ENCODE peak calls at places on chromosome 20, in ten cellular contexts. Z is body of pancreas, G is suprapubic skin, S is HepG2, E is heart left ventricle, U is HCT116, J is IMR-90, D is breast epithelium, F is Peyer's patch, C is endothelial cell of umbilical vein. V is an unnamed sample.

GRCh38 chr20:47111576-47111975 is 216.9 kb downstream of the EYA2 start:
- DNase-seq in C (no peak), Z (no peak), G (no peak), F (no peak), E (no peak), D (no peak), S (no peak), U (no peak), J (peak), V (no peak)

GRCh38 chr20:11553603-11554002 is 364.1 kb upstream of the BTBD3 start:
- DNase-seq in G (no peak), J (peak), U (no peak), D (no peak), E (no peak), C (peak), S (peak), F (no peak), Z (no peak), V (peak)

GRCh38 chr20:15220009-15220656 is 882.7 kb upstream of the FLRT3 start:
- DNase-seq in E (no peak), F (no peak), D (no peak), J (no peak), Z (no peak), S (no peak), C (peak), U (no peak), G (no peak), V (no peak)

GRCh38 chr20:36916199-36916598 is 35.3 kb downstream of the SAMHD1 start:
- DNase-seq in E (no peak), G (no peak), F (no peak), S (no peak), Z (no peak), C (no peak), D (no peak), U (no peak), J (no peak), V (no peak)

GRCh38 chr20:61500791-61501321 is 248.8 kb downstream of the CDH4 start:
- DNase-seq in S (no peak), E (no peak), J (peak), U (no peak), C (no peak), G (no peak), Z (no peak), D (no peak), F (no peak), V (no peak)

GRCh38 chr20:37406010-37406998 is 60.4 kb downstream of the SRC start:
- DNase-seq in U (no peak), E (no peak), D (no peak), F (peak), J (peak), Z (peak), S (no peak), G (no peak), C (peak), V (peak)

GRCh38 chr20:31842471-31843157 is 2.8 kb downstream of the FOXS1 start:
- DNase-seq in C (peak), E (peak), U (no peak), G (no peak), Z (no peak), J (peak), S (no peak), D (no peak), F (no peak), V (no peak)

GRCh38 chr20:17969276-17969883 is 562 bp downstream of the MGME1 start:
- DNase-seq in D (peak), C (no peak), G (peak), S (peak), Z (peak), J (no peak), F (no peak), E (peak), U (no peak), V (peak)

GRCh38 chr20:16215056-16215455 is 358.2 kb downstream of the KIF16B start:
- DNase-seq in C (no peak), U (no peak), J (no peak), F (no peak), E (no peak), D (no peak), Z (no peak), S (no peak), G (no peak), V (no peak)

GRCh38 chr20:20089018-20089417 is 36.7 kb downstream of the CFAP61 start:
- DNase-seq in U (no peak), S (no peak), J (no peak), C (no peak), Z (no peak), G (no peak), F (no peak), D (no peak), E (peak), V (no peak)

GRCh38 chr20:16262594-16262993 is 310.7 kb downstream of the KIF16B start:
- DNase-seq in U (no peak), S (no peak), D (no peak), C (no peak), F (no peak), E (no peak), J (no peak), G (no peak), Z (peak), V (no peak)

GRCh38 chr20:9928955-9929354 is 90.1 kb upstream of the PAK5 start:
- DNase-seq in F (no peak), D (no peak), Z (no peak), C (no peak), S (no peak), J (no peak), E (no peak), U (no peak), G (no peak), V (no peak)

GRCh38 chr20:16179919-16180318 is 393.3 kb downstream of the KIF16B start:
- DNase-seq in C (no peak), E (no peak), U (no peak), J (no peak), S (no peak), D (no peak), G (no peak), F (no peak), Z (no peak), V (no peak)

GRCh38 chr20:60255426-60255825 is 297.2 kb downstream of the CDH26 start:
- DNase-seq in U (no peak), F (no peak), G (no peak), C (no peak), E (no peak), Z (no peak), D (no peak), S (no peak), J (no peak), V (no peak)

GRCh38 chr20:63587781-63588591 is 13.9 kb upstream of the HELZ2 start:
- DNase-seq in J (no peak), F (no peak), C (no peak), D (no peak), E (no peak), Z (no peak), G (no peak), U (no peak), S (no peak), V (no peak)
- TF ChIP-seq POLR2A in J (no peak), F (no peak), C (no peak), D (no peak), E (no peak), Z (no peak), G (no peak), U (no peak), S (no peak), V (no peak)

GRCh38 chr20:59007758-59008511 is 881 bp upstream of the CTSZ start:
- DNase-seq in J (no peak), D (no peak), E (peak), F (no peak), C (no peak), Z (peak), S (no peak), U (no peak), G (no peak), V (peak)
- TF ChIP-seq POLR2A in J (no peak), D (no peak), E (no peak), F (no peak), C (no peak), Z (no peak), S (no peak), U (no peak), G (no peak), V (no peak)

DNA sequence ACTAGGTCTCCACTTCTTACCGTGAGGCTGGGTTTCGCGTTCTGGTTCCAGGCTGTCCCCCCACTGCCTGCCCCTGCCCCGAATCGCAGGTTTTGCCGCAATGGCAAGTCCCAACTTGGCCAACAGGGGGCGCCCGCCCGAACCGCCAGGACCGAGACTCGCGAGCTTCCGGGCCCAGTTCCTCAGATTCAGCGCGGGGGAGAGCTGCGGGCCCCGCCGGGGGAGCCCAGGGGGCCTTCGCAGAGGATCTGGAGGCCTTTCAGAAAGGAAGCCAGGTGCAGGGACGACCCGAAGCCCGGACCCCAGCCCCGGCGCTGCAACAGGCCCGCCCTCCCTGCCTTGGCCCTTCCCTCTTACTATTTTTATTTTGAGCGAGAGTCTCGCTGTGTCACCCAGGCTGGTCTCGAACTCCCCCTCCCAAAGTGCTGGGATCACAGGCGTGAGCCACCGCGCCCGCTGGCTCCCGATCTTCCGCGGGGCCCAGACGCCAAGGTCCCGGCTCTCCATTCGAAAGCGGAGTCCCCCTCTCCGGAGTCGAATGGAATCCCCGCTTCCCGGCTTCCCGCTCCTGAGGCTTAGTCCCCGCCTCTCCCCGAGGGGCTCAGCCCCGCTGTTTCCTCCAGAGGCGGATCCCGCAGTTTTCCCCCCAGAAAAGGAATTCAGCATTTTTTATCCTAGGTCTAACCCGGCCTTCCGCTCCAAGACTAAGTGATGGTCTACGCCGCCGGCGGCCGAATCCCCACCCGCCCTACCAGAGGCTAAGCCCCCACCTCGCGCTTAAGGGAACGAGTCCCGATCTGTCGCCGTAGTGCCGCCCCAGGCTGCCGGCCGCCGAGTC is 11.7 kb upstream of the TMC2 start:
- DNase-seq in D (peak), S (peak), C (peak), Z (peak), U (peak), G (peak), E (peak), J (peak), F (peak), V (peak)
- TF ChIP-seq POLR2A in D (peak), S (peak), C (peak), Z (peak), U (peak), G (peak), E (no peak), J (peak), F (no peak), V (peak)

GRCh38 chr20:2688041-2688591 is 4.5 kb upstream of the EBF4 start:
- DNase-seq in G (peak), E (peak), J (peak), D (no peak), C (peak), U (peak), F (no peak), S (no peak), Z (peak), V (peak)
- TF ChIP-seq POLR2A in G (no peak), E (no peak), J (no peak), D (no peak), C (no peak), U (no peak), F (no peak), S (no peak), Z (no peak), V (no peak)

GRCh38 chr20:44745560-44746366 is at the start of gene KCNK15:
- DNase-seq in U (no peak), S (no peak), J (peak), F (no peak), G (no peak), E (peak), Z (peak), C (no peak), D (peak), V (no peak)
- TF ChIP-seq POLR2A in U (no peak), S (no peak), J (no peak), F (no peak), G (no peak), E (no peak), Z (peak), C (no peak), D (no peak), V (no peak)

DNA sequence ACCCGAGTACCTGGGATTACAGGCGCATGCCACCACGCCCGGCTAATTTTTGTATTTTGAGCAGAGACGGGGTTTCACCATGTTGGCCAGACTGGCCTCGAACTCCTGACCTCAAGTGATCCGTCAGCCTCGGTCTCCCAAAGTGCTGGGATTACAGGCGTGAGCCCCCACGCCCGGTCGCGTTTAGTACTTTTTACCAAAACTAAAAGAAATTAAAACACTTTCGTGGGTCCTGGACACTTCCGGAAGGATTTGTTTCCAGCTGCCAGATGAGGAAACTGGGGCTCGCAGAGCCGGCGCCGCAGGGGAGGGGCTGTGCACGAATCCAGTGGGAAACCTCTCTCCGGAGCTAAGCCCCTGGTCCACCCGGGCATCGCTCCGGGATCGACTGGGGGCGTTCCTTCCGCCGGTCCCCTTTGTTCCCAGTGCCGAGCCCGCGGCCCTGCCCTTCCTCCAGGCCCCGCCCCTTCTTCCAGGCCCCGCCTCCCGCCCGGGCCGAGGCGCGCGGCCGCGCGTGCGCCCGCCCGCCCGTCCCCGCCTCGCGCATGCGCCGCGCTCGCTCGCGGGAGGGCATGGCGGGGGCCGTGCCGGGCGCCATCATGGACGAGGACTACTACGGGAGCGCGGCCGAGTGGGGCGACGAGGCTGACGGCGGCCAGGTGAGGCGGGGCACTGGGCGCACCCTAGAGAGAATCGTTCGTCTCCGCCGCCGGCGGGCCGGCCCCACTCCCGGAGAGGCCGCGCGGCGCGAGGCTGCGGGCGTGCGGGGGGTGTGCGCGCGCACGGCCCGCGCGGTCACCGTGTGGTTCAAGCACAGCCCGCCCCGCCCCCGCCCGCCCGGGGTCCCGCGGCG is at the start of gene NELFCD:
- DNase-seq in E (peak), U (peak), C (peak), G (peak), J (peak), S (peak), F (peak), Z (peak), D (peak), V (peak)
- TF ChIP-seq POLR2A in E (no peak), U (peak), C (peak), G (peak), J (peak), S (peak), F (peak), Z (peak), D (no peak), V (peak)

DNA sequence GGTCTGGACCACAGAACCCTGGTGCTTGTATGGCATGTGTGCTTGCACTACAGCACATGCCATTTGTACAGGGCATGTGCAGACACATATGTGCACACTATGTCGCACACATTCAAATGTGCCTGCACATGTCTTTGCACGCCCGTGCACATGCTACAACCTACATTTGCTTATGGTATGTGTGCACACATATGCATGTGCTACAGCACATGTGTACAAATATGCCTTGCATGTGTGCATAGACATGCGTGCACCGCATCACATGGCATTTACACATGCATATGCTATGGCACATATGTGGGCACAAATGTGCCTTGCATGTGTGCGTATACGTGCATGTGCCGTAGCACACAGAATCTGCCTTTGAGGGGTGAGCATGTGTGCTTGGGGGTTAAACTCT is 90.5 kb downstream of the DHX35 start:
- DNase-seq in Z (no peak), S (no peak), D (no peak), U (no peak), E (no peak), F (no peak), G (no peak), C (no peak), J (no peak), V (no peak)
- TF ChIP-seq POLR2A in Z (no peak), S (no peak), D (no peak), U (no peak), E (no peak), F (no peak), G (no peak), C (no peak), J (no peak), V (no peak)

GRCh38 chr20:49286689-49287551 is 9.1 kb upstream of the ZNFX1 start:
- DNase-seq in E (no peak), C (no peak), J (peak), S (peak), G (no peak), D (no peak), Z (no peak), U (no peak), F (no peak), V (peak)

GRCh38 chr20:49288784-49289696 is 11.2 kb upstream of the ZNFX1 start:
- DNase-seq in S (no peak), F (no peak), D (no peak), U (no peak), E (no peak), Z (no peak), G (no peak), C (no peak), J (no peak), V (no peak)

GRCh38 chr20:49287555-49288249 is 9.8 kb upstream of the ZNFX1 start:
- DNase-seq in Z (no peak), U (no peak), D (no peak), C (peak), E (no peak), S (peak), G (no peak), F (no peak), J (peak), V (no peak)

GRCh38 chr20:49285813-49286494 is 8.1 kb upstream of the ZNFX1 start:
- DNase-seq in G (no peak), S (no peak), C (no peak), Z (no peak), U (no peak), E (no peak), D (no peak), J (no peak), F (no peak), V (no peak)

DNA sequence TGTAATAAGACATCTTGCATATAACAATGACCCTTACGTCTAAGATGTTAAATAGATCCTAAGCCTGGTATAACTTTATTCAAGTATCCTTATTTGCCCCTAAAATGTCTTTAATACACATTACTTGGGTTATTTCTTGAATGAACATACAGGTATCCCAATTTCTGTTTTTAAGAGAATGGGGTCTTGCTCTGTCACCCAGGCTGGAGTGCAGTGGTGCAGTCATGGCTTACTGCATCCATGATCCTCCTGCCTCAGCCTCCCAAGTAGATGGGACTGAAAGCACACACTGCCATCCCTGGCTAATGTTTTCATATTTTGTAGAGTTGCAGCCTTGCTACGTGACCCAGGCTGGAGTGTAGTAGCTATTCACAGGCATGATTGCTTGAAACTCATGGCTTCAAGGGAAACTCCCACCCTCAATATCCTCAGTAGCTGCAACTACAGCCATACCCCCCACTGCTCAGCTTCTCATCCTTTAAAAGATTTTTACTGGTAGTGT is 10.4 kb upstream of the ZNFX1 start:
- DNase-seq in S (no peak), Z (no peak), G (no peak), E (no peak), U (no peak), C (no peak), J (no peak), D (no peak), F (no peak), V (no peak)
- TF ChIP-seq POLR2A in S (peak), Z (no peak), G (no peak), E (no peak), U (no peak), C (no peak), J (peak), D (no peak), F (no peak), V (no peak)

DNA sequence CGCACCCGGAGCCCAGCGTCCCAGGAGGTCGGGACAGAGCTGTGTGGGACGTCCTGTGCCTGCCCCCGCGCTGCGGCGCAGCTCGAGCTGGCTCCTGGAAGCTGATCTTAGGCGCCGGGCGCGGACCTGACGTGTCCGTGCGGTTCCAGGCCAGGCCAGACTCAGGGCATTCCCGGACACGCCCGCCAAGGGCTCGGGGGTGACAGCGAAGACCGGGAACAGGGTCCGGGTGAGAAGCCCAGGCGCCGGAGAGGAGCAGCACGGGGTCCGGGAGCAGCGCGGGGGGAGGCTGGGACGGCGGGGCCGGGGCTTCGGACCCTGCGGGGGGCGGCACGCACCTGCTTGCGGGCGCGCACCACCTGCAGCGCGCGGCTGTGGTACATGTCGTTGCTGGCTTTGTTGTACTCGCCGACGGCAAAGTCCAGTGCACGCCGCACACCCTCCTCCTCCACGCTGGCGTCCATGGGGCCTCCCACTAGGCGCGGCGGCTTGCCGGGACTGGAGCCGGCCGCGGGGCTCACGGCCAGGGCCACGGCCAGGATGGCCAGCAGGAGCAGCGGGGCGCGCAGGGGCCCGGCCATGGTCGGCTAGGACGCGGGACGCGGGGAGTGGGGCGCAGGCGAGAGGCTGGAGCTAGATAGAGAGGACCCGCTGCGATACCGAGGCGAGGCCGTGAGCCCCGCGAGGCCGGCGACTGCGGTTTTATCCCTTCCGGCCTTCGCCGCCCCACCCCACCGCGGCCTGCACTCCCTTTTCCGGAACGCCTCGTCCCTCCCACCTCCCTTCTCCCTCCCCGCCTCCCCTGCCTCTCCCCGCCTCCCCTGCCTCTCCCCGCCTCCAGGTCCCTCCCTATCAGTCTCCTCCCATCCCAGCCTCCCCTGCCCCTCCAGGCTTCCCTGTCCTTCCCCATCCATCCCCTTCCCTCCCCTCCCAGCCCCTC is at the start of gene CST3:
- DNase-seq in J (peak), F (peak), E (peak), Z (peak), G (peak), S (peak), D (peak), C (peak), U (peak), V (peak)
- TF ChIP-seq POLR2A in J (peak), F (peak), E (peak), Z (peak), G (peak), S (peak), D (peak), C (peak), U (peak), V (peak)